ENCODE peak calls at places on chromosomes 2 and 18, in nine cellular contexts. U is right cardiac atrium; I is stimulated activated CD8-positive, alpha-beta memory T cell treated with anti-CD3 and anti-CD28 coated beads, Interleukin-2, amount 100 ng/mL, for 48 hours; N is IMR-90; L is anterior cingulate cortex; Q is activated naive CD4-positive, alpha-beta T cell treated with anti-CD3 and anti-CD28 coated beads for 36 hours; D is naive thymus-derived CD8-positive, alpha-beta T cell; K is T-helper 22 cell; C is left cardiac atrium. A is an unnamed sample.

GRCh38 chr18:44896817-44897216 is 216.1 kb downstream of the SETBP1 start:
- DNase-seq in N (no peak), D (no peak), I (no peak), L (no peak), K (no peak), C (no peak), U (no peak), Q (no peak), A (no peak)

GRCh38 chr2:67389788-67390187 is 7.3 kb upstream of the ETAA1 start:
- DNase-seq in D (no peak), L (no peak), N (no peak), K (no peak), C (no peak), Q (no peak), U (no peak), I (no peak), A (no peak)

GRCh38 chr18:3256693-3257626 is 5.0 kb upstream of the MYL12B start:
- DNase-seq in L (no peak), Q (no peak), K (no peak), I (no peak), U (no peak), N (peak), D (no peak), C (no peak), A (peak)

GRCh38 chr2:106158871-106159270 is 35.2 kb downstream of the UXS1 start:
- DNase-seq in D (peak), L (no peak), U (no peak), K (peak), N (no peak), C (no peak), Q (peak), I (no peak), A (no peak)

GRCh38 chr2:72012886-72013574 is 134.6 kb downstream of the CYP26B1 start:
- DNase-seq in L (no peak), K (no peak), U (no peak), I (no peak), C (no peak), D (no peak), N (no peak), Q (no peak), A (no peak)

GRCh38 chr18:47050468-47050867 is 15.0 kb upstream of the ELOA2 start:
- DNase-seq in U (no peak), C (no peak), Q (peak), N (peak), I (no peak), D (no peak), K (no peak), L (no peak), A (peak)

GRCh38 chr2:133286326-133286922 is 281.8 kb downstream of the NCKAP5 start:
- DNase-seq in Q (no peak), C (no peak), D (no peak), U (no peak), I (no peak), L (no peak), N (peak), K (no peak), A (no peak)

GRCh38 chr2:68839260-68839833 is 31.9 kb downstream of the BMP10 start:
- DNase-seq in D (no peak), Q (peak), I (no peak), L (no peak), K (no peak), N (no peak), C (no peak), U (no peak), A (no peak)

GRCh38 chr2:30041884-30042283 is 104.9 kb upstream of the YPEL5 start:
- DNase-seq in N (no peak), D (no peak), K (no peak), U (no peak), C (no peak), I (no peak), L (no peak), Q (no peak), A (no peak)

A was measured in GM20000.